ENCODE peak calls at places on chromosome 21, in five cellular contexts. F is DMS79, I is GM03348, K is skeletal muscle cell, Z is omental fat pad. V is an unnamed sample.
A peak's percentile ranks its signal among the peaks of the same experiment; 100 is the strongest.

GRCh38 chr21:42809171-42809570 is 70.2 kb downstream of the WDR4 start:
- DNase-seq in Z (no peak), K (no peak), I (no peak), F (no peak), V (no peak)

GRCh38 chr21:32908529-32908928 is 117.2 kb upstream of the OLIG2 start:
- DNase-seq in F (no peak), Z (no peak), I (no peak), K (no peak), V (no peak)

GRCh38 chr21:40204956-40205355 is 337.7 kb downstream of the PCP4 start:
- DNase-seq in Z (no peak), F (peak; percentile 71), I (no peak), K (no peak), V (no peak)

GRCh38 chr21:45334134-45334533 is 46.4 kb upstream of the POFUT2 start:
- DNase-seq in K (no peak), I (no peak), F (no peak), Z (no peak), V (no peak)

GRCh38 chr21:30072496-30072895 is 94.1 kb downstream of the CLDN17 start:
- DNase-seq in K (peak; percentile 11), F (no peak), I (peak; percentile 3), Z (no peak), V (no peak)

GRCh38 chr21:42622284-42622683 is 31.1 kb upstream of the PDE9A start:
- DNase-seq in K (no peak), Z (no peak), F (no peak), I (no peak), V (no peak)

GRCh38 chr21:44199448-44199847 is 41.3 kb downstream of the ICOSLG start:
- DNase-seq in K (no peak), Z (no peak), I (no peak), F (no peak), V (peak; percentile 72)

GRCh38 chr21:44460441-44460755 is 5.1 kb downstream of the LRRC3 start:
- DNase-seq in K (no peak), F (no peak), Z (no peak), I (no peak), V (no peak)

GRCh38 chr21:46325073-46325912 is 1.3 kb downstream of the PCNT start:
- DNase-seq in F (peak; percentile 27), K (no peak), Z (no peak), I (peak; percentile 68), V (peak; percentile 88)

GRCh38 chr21:43884012-43884860 is 19.2 kb downstream of the AGPAT3 start:
- DNase-seq in F (no peak), Z (no peak), I (no peak), K (no peak), V (no peak)